ENCODE peak calls at places on chromosome 12, in five cellular contexts. A, V, P, I and Y are unnamed samples.

GRCh38 chr12:77065361-77066204 is at the start of gene E2F7:
- DNase-seq in P (peak), V (peak), A (peak), I (peak), Y (peak)

GRCh38 chr12:28622416-28622815 is 432.2 kb downstream of the CCDC91 start:
- DNase-seq in V (no peak), P (peak), I (no peak), A (peak), Y (peak)

GRCh38 chr12:6696690-6697583 is 3.7 kb downstream of the PIANP start:
- DNase-seq in V (no peak), I (peak), P (no peak), A (no peak), Y (no peak)

GRCh38 chr12:27564612-27565213 is 40.7 kb downstream of the PPFIBP1 start:
- DNase-seq in A (no peak), I (no peak), P (peak), V (no peak), Y (no peak)

GRCh38 chr12:106139422-106140141 is 828 bp upstream of the NUAK1 start:
- DNase-seq in V (peak), P (peak), I (no peak), A (peak), Y (peak)

GRCh38 chr12:124686885-124687694 is 119.7 kb upstream of the NCOR2 start:
- DNase-seq in I (no peak), A (no peak), V (no peak), P (no peak), Y (no peak)

GRCh38 chr12:40446385-40446784 is 221.6 kb downstream of the LRRK2 start:
- DNase-seq in V (no peak), I (no peak), P (peak), A (no peak), Y (peak)

GRCh38 chr12:120043421-120043820 is 54.4 kb downstream of the BICDL1 start:
- DNase-seq in A (no peak), I (no peak), V (no peak), P (no peak), Y (no peak)

GRCh38 chr12:130873106-130873795 is 1.4 kb downstream of the RAN start:
- DNase-seq in V (no peak), A (peak), I (no peak), P (no peak), Y (no peak)

GRCh38 chr12:41217731-41218130 is 29.6 kb downstream of the PDZRN4 start:
- DNase-seq in V (no peak), I (no peak), P (no peak), A (no peak), Y (no peak)

GRCh38 chr12:2673966-2674810 is 120.6 kb upstream of the FKBP4 start:
- DNase-seq in P (peak), V (no peak), I (no peak), A (no peak), Y (no peak)

GRCh38 chr12:94771199-94771598 is 120.8 kb upstream of the TMCC3 start:
- DNase-seq in P (no peak), I (no peak), V (no peak), A (no peak), Y (no peak)

GRCh38 chr12:119751961-119752360 is 84.0 kb downstream of the PRKAB1 start:
- DNase-seq in V (no peak), P (no peak), I (no peak), A (no peak), Y (no peak)

GRCh38 chr12:42819801-42820200 is 230.3 kb upstream of the PRICKLE1 start:
- DNase-seq in P (no peak), V (no peak), I (no peak), A (no peak), Y (peak)

GRCh38 chr12:122137229-122137628 is 36.8 kb downstream of the IL31 start:
- DNase-seq in V (no peak), P (no peak), A (no peak), I (no peak), Y (no peak)

GRCh38 chr12:62971769-62972525 is 37.0 kb upstream of the PPM1H start:
- DNase-seq in I (no peak), V (no peak), P (no peak), A (no peak), Y (no peak)

GRCh38 chr12:55696796-55697462 is 10.8 kb downstream of the ITGA7 start:
- DNase-seq in I (no peak), V (no peak), P (no peak), A (no peak), Y (no peak)

GRCh38 chr12:7116916-7117315 is 7.9 kb upstream of the C1RL start:
- DNase-seq in A (no peak), P (no peak), I (no peak), V (no peak), Y (no peak)

GRCh38 chr12:132194056-132194455 is 49.8 kb downstream of the NOC4L start:
- DNase-seq in A (no peak), I (no peak), V (no peak), P (peak), Y (no peak)

GRCh38 chr12:53004178-53004577 is 2.1 kb upstream of the EIF4B start:
- DNase-seq in P (peak), V (no peak), I (no peak), A (no peak), Y (peak)

GRCh38 chr12:108800591-108800990 is 56.8 kb downstream of the SSH1 start:
- DNase-seq in V (no peak), I (no peak), A (no peak), P (no peak), Y (no peak)

GRCh38 chr12:31928246-31929139 is 30.7 kb upstream of the RESF1 start:
- DNase-seq in I (no peak), V (peak), P (no peak), A (no peak), Y (no peak)

GRCh38 chr12:4450551-4451112 is 5.0 kb upstream of the FGF6 start:
- DNase-seq in A (no peak), P (no peak), I (no peak), V (no peak), Y (no peak)

GRCh38 chr12:53053223-53054111 is 3.6 kb downstream of the TNS2 start:
- DNase-seq in P (peak), V (peak), I (no peak), A (no peak), Y (no peak)

GRCh38 chr12:109715310-109716091 is 1.9 kb downstream of the FAM222A start:
- DNase-seq in V (no peak), P (peak), A (no peak), I (peak), Y (no peak)

GRCh38 chr12:46135750-46136149 is 133.1 kb downstream of the SLC38A1 start:
- DNase-seq in I (no peak), V (no peak), P (no peak), A (no peak), Y (no peak)

GRCh38 chr12:19105468-19105867 is 24.1 kb upstream of the PLEKHA5 start:
- DNase-seq in V (no peak), I (no peak), A (no peak), P (no peak), Y (no peak)

GRCh38 chr12:47882796-47883546 is 21.8 kb downstream of the VDR start:
- DNase-seq in I (no peak), A (no peak), P (no peak), V (peak), Y (peak)

GRCh38 chr12:96255077-96255476 is 60.9 kb downstream of the ELK3 start:
- DNase-seq in A (no peak), V (no peak), P (no peak), I (no peak), Y (no peak)

GRCh38 chr12:8692573-8692972 is 5.2 kb upstream of the RIMKLB start:
- DNase-seq in A (peak), V (no peak), P (no peak), I (peak), Y (no peak)

GRCh38 chr12:114499338-114499737 is 93.4 kb upstream of the TBX5 start:
- DNase-seq in P (no peak), V (no peak), I (no peak), A (no peak), Y (no peak)

GRCh38 chr12:8781326-8781725 is 41.1 kb upstream of the A2ML1 start:
- DNase-seq in A (no peak), I (no peak), P (no peak), V (no peak), Y (no peak)

GRCh38 chr12:59587710-59588109 is 8.1 kb upstream of the SLC16A7 start:
- DNase-seq in V (no peak), I (no peak), P (no peak), A (no peak), Y (no peak)

GRCh38 chr12:80268924-80269749 is 169.8 kb downstream of the OTOGL start:
- DNase-seq in P (no peak), V (no peak), I (no peak), A (peak), Y (peak)

GRCh38 chr12:16691624-16692023 is 85.7 kb upstream of the LMO3 start:
- DNase-seq in V (no peak), I (no peak), A (no peak), P (no peak), Y (no peak)

GRCh38 chr12:50686976-50687375 is 76.9 kb upstream of the ATF1 start:
- DNase-seq in I (no peak), V (no peak), A (no peak), P (no peak), Y (no peak)

GRCh38 chr12:2295941-2296461 is 243.2 kb downstream of the CACNA1C start:
- DNase-seq in A (peak), V (no peak), P (no peak), I (no peak), Y (peak)

GRCh38 chr12:25421651-25422150 is 131.4 kb downstream of the LMNTD1 start:
- DNase-seq in P (no peak), V (no peak), A (no peak), I (no peak), Y (no peak)